ENCODE peak calls at places on chromosomes 13 and 19, in four cellular contexts. B is lower lobe of right lung, X is ascending aorta, R is uterus. A is an unnamed sample.

GRCh38 chr19:12930002-12930645 is 3.4 kb downstream of the FARSA start:
- DNase-seq in B (no peak), X (no peak), R (no peak), A (no peak)

GRCh38 chr19:29277107-29277506 is 64.2 kb upstream of the UQCRFS1 start:
- DNase-seq in B (no peak), X (no peak), R (no peak), A (no peak)

GRCh38 chr19:45075215-45076028 is 856 bp downstream of the ZNF296 start:
- DNase-seq in B (peak; percentile 95), X (peak; percentile 77), R (no peak), A (peak; percentile 67)

GRCh38 chr19:36409841-36410240 is 8.6 kb downstream of the ZFP82 start:
- DNase-seq in B (no peak), X (no peak), R (no peak), A (no peak)

GRCh38 chr13:98575009-98575866 is 1.7 kb downstream of the STK24 start:
- DNase-seq in B (no peak), X (no peak), R (no peak), A (no peak)

GRCh38 chr13:46071590-46072249 is 19.2 kb upstream of the ZC3H13 start:
- DNase-seq in B (no peak), X (no peak), R (no peak), A (no peak)

GRCh38 chr13:113544896-113545295 is 39.7 kb upstream of the TFDP1 start:
- DNase-seq in B (peak; percentile 6), X (peak; percentile 53), R (peak; percentile 5), A (peak; percentile 12)

GRCh38 chr19:8515317-8515716 is 1.4 kb upstream of the ZNF414 start:
- DNase-seq in B (peak; percentile 74), X (no peak), R (no peak), A (no peak)

GRCh38 chr13:21998279-21998678 is 327.4 kb downstream of the FGF9 start:
- DNase-seq in B (no peak), X (no peak), R (no peak), A (no peak)
- H3K36me3 ChIP-seq in B (no peaks in the 10 kb centered on the region), X (no peaks in the 10 kb centered on the region), R (no peaks in the 10 kb centered on the region), A (no peaks in the 10 kb centered on the region)

DNA sequence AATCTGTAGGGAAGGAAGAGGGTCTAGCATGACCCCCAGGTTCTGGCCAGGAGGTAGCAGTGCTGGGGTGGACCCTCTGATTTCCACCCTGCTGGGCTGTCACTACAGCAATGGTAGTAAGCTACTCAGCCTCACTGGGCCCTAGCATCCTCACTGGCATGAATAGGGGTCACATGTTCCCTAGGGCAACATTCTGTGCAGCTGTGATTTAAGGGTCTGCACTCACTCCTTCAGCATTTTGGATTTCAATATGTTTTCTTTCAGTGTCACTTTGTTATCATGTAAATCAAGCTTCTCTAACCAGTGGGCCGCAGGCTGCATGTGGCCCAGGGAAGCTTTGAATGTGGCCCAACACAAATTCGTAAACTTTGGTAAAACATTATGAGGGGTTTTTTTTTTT is 57.8 kb downstream of the SPATA13 start:
- DNase-seq in B (no peak), X (no peak), R (no peak), A (no peak)
- H3K4me1 ChIP-seq in B (peaks cover 40% of the 10 kb centered on the region), X (peaks cover 3% of the 10 kb centered on the region), R (peaks cover 6% of the 10 kb centered on the region), A (peaks cover 26% of the 10 kb centered on the region)

DNA sequence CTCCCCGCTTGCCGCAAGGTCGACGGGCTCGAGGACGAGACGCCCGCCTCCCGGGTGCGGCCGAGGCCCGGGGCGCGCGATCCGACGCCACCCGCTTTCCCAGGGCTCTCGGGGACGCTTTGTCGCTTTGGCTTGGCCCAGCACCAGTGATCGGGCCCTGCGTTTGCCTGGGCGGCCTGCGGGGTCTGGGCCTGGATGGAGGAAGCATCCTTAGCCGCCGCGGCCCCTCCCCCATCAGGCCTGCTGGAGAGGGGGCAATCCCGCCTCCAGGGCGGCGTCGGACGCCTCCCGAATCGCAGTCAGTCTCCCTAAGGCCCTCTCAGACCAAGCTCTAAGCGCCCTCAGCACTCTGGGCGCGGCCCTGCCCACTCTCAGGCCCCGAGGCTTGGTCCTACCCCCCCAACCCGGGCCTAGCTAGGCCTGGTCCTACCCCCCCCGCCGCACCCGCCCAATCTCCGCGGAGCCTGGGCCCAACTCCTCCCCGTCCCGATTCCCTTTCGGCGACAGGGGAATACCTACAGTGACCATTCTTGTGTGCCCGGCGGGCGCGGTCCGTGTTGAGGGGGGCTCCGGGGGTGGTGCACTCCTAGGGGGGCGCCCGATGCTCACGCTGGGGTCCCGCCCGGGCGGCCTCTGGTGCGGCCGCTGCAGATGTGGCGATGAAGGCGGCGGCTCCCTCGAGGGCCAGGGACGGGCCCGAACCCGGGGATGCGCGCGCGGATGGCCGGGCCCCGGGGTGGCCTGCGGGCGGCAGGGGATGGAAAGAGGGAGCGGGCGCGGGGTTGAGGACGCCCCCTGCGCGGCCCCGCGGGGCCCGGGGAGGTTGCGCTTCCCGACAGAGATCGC is 542 bp downstream of the ELAVL3 start:
- DNase-seq in B (no peak), X (no peak), R (no peak), A (no peak)
- H3K27ac ChIP-seq in B (no peak overlapping the region), X (no peak overlapping the region), R (no peak overlapping the region), A (no peak overlapping the region)

GRCh38 chr19:3459965-3460582 is 20.3 kb downstream of the SMIM24 start:
- DNase-seq in B (no peak), X (peak; percentile 87), R (no peak), A (no peak)
- H3K36me3 ChIP-seq in B (peaks cover 49% of the 10 kb centered on the region), X (peaks cover 26% of the 10 kb centered on the region), R (no peaks in the 10 kb centered on the region), A (peaks cover 41% of the 10 kb centered on the region)

DNA sequence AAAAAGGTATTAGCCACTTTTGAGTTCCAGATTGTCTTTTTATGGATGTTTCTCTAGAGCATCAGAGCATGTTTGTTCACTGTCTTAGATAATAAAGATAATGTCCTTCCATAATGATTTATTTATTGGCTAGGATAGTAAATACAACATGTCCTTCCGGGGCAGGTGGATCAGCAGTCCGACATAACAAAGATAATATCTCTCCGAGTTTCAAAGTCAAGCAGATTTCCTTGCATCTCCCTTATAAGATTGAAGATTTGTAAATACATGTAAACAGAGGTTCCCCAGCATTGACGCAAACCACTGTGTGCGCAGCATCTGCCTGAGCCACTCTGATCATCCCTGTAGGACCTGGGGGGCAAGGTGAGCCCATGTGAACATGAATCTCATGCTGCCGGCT is 8.8 kb upstream of the KLK15 start:
- DNase-seq in B (no peak), X (no peak), R (no peak), A (no peak)
- H3K4me1 ChIP-seq in B (no peaks in the 10 kb centered on the region), X (no peaks in the 10 kb centered on the region), R (no peaks in the 10 kb centered on the region), A (no peaks in the 10 kb centered on the region)

DNA sequence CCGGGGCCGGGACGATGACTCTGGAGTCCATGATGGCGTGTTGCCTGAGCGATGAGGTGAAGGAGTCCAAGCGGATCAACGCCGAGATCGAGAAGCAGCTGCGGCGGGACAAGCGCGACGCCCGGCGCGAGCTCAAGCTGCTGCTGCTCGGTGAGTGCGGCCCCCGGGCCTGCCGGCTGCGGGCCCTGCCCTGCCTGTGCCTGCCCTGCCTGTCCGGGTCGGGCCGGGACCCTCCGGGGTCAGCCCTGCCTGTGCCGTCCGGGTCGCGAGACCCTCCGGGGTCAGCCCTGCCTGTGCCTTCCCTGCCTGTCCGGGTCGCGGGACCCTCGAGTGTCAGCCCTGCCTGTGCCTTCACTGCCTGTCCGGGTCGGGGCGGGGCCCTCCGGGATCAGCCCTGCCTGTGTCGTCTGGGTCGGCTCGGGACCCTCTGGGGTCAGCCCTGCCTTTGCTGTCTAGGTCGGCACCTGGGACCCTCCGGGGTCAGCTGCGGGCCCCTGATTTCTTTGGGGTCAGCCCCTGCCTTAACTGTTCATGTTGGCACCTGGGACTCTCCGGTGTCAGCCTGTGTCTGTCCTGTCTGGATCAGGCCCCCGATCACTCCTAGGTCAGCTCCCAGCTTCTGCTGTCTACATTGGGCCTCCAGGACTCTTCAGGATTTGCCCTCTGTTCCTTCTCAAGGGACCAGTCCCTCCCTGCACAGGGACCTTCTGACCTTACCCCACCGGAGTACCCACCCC is 644 bp downstream of the GNA11 start:
- DNase-seq in B (no peak), X (no peak), R (no peak), A (no peak)
- H3K27ac ChIP-seq in B (peak overlapping the region; percentile 87), X (peak overlapping the region; percentile 66), R (peak overlapping the region; percentile 54), A (peak overlapping the region; percentile 93)

GRCh38 chr19:10439588-10439987 is 19.2 kb downstream of the PDE4A start:
- DNase-seq in B (no peak), X (no peak), R (no peak), A (no peak)
- H3K36me3 ChIP-seq in B (peaks cover 15% of the 10 kb centered on the region), X (peaks cover 2% of the 10 kb centered on the region), R (no peaks in the 10 kb centered on the region), A (peaks cover 13% of the 10 kb centered on the region)